ENCODE peak calls at places on chromosome 22, in nine cellular contexts. One of them, this sample, is unnamed. For H3K27me3, the result is how much of the 10 kb centered on the place peaks cover.

GRCh38 chr22:50182176-50183081 is 3.3 kb upstream of the TRABD start:
- DNase-seq in GM06990: no peak
- DNase-seq in endodermal cell: no peak
- DNase-seq in stomach: peak
- DNase-seq in bronchial epithelial cell: no peak
- DNase-seq in Panc1: no peak
- DNase-seq in neural progenitor cell: no peak
- DNase-seq in IMR-90: no peak
- DNase-seq in AG04450: no peak
- DNase-seq in this sample: peak

GRCh38 chr22:32341122-32341740 is 16.4 kb upstream of the RFPL3 start:
- DNase-seq in GM06990: no peak
- DNase-seq in endodermal cell: peak
- DNase-seq in IMR-90: no peak
- DNase-seq in Panc1: no peak
- DNase-seq in stomach: peak
- DNase-seq in neural progenitor cell: peak
- DNase-seq in bronchial epithelial cell: no peak
- DNase-seq in AG04450: no peak
- DNase-seq in this sample: no peak

GRCh38 chr22:25970348-25970995 is 198.8 kb upstream of the SEZ6L start:
- DNase-seq in IMR-90: no peak
- DNase-seq in neural progenitor cell: peak
- DNase-seq in endodermal cell: peak
- DNase-seq in GM06990: no peak
- DNase-seq in Panc1: no peak
- DNase-seq in bronchial epithelial cell: no peak
- DNase-seq in AG04450: no peak
- DNase-seq in stomach: no peak
- DNase-seq in this sample: no peak

GRCh38 chr22:32758866-32759385 is 42.6 kb upstream of the TIMP3 start:
- DNase-seq in bronchial epithelial cell: no peak
- DNase-seq in Panc1: no peak
- DNase-seq in neural progenitor cell: no peak
- DNase-seq in AG04450: no peak
- DNase-seq in IMR-90: no peak
- DNase-seq in stomach: no peak
- DNase-seq in endodermal cell: no peak
- DNase-seq in GM06990: no peak
- DNase-seq in this sample: no peak

GRCh38 chr22:35883028-35883620 is 145.5 kb downstream of the RBFOX2 start:
- DNase-seq in IMR-90: peak
- DNase-seq in stomach: no peak
- DNase-seq in GM06990: no peak
- DNase-seq in neural progenitor cell: peak
- DNase-seq in Panc1: no peak
- DNase-seq in AG04450: no peak
- DNase-seq in endodermal cell: no peak
- DNase-seq in bronchial epithelial cell: peak
- DNase-seq in this sample: no peak

GRCh38 chr22:41661088-41661487 is 27.6 kb downstream of the SNU13 start:
- DNase-seq in stomach: no peak
- DNase-seq in endodermal cell: no peak
- DNase-seq in bronchial epithelial cell: no peak
- DNase-seq in Panc1: no peak
- DNase-seq in GM06990: no peak
- DNase-seq in IMR-90: peak
- DNase-seq in neural progenitor cell: no peak
- DNase-seq in AG04450: no peak
- DNase-seq in this sample: no peak

GRCh38 chr22:36081023-36081431 is 52.4 kb upstream of the RBFOX2 start:
- DNase-seq in Panc1: peak
- DNase-seq in bronchial epithelial cell: peak
- DNase-seq in GM06990: no peak
- DNase-seq in endodermal cell: no peak
- DNase-seq in IMR-90: peak
- DNase-seq in stomach: no peak
- DNase-seq in neural progenitor cell: no peak
- DNase-seq in AG04450: peak
- DNase-seq in this sample: no peak

GRCh38 chr22:39389420-39389819 is 10.2 kb upstream of the TAB1 start:
- DNase-seq in AG04450: no peak
- DNase-seq in GM06990: no peak
- DNase-seq in Panc1: no peak
- DNase-seq in endodermal cell: no peak
- DNase-seq in stomach: no peak
- DNase-seq in IMR-90: no peak
- DNase-seq in bronchial epithelial cell: no peak
- DNase-seq in neural progenitor cell: no peak
- DNase-seq in this sample: no peak

GRCh38 chr22:38967451-38968450 is 10.3 kb downstream of the APOBEC3A start:
- DNase-seq in Panc1: no peak
- DNase-seq in GM06990: no peak
- DNase-seq in IMR-90: no peak
- DNase-seq in neural progenitor cell: no peak
- DNase-seq in bronchial epithelial cell: no peak
- DNase-seq in endodermal cell: no peak
- DNase-seq in AG04450: no peak
- DNase-seq in stomach: peak
- DNase-seq in this sample: no peak

GRCh38 chr22:23233084-23233501 is 52.8 kb downstream of the BCR start:
- DNase-seq in GM06990: no peak
- DNase-seq in IMR-90: no peak
- DNase-seq in stomach: no peak
- DNase-seq in endodermal cell: peak
- DNase-seq in neural progenitor cell: no peak
- DNase-seq in Panc1: no peak
- DNase-seq in AG04450: no peak
- DNase-seq in bronchial epithelial cell: no peak
- DNase-seq in this sample: no peak

GRCh38 chr22:28464179-28464578 is 215.5 kb downstream of the TTC28 start:
- DNase-seq in bronchial epithelial cell: no peak
- DNase-seq in Panc1: no peak
- DNase-seq in stomach: no peak
- DNase-seq in IMR-90: no peak
- DNase-seq in endodermal cell: no peak
- DNase-seq in GM06990: no peak
- DNase-seq in AG04450: no peak
- DNase-seq in neural progenitor cell: no peak
- DNase-seq in this sample: no peak

GRCh38 chr22:27300661-27301285 is 500.8 kb downstream of the MN1 start:
- DNase-seq in bronchial epithelial cell: no peak
- DNase-seq in endodermal cell: no peak
- DNase-seq in Panc1: no peak
- DNase-seq in stomach: no peak
- DNase-seq in IMR-90: no peak
- DNase-seq in AG04450: no peak
- DNase-seq in GM06990: no peak
- DNase-seq in neural progenitor cell: no peak
- DNase-seq in this sample: no peak

DNA sequence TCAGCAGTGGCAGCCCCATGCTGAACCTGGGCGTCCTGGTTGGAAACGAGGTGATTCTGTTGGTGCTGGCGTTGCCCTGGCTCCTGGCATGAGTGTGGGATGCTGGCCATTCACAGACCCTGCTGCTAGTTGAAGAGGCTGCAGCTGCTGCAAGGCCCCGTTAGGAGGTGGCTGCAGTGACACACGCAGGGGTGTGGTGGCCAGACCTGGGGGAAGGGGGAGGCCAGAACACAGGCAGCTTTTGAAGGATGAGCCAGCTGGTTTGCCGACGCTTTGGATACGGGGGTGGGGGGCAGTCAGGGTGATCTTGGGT is 77.2 kb downstream of the MORC2 start:
- DNase-seq in stomach: no peak
- DNase-seq in Panc1: no peak
- DNase-seq in endodermal cell: no peak
- DNase-seq in GM06990: no peak
- DNase-seq in neural progenitor cell: no peak
- DNase-seq in bronchial epithelial cell: no peak
- DNase-seq in IMR-90: no peak
- DNase-seq in AG04450: no peak
- DNase-seq in this sample: no peak
- H3K27me3 ChIP-seq in stomach: under half
- H3K27me3 ChIP-seq in Panc1: under half
- H3K27me3 ChIP-seq in endodermal cell: under half
- H3K27me3 ChIP-seq in GM06990: under half
- H3K27me3 ChIP-seq in neural progenitor cell: under half
- H3K27me3 ChIP-seq in bronchial epithelial cell: under half
- H3K27me3 ChIP-seq in IMR-90: under half
- H3K27me3 ChIP-seq in AG04450: under half
- H3K27me3 ChIP-seq in this sample: under half

DNA sequence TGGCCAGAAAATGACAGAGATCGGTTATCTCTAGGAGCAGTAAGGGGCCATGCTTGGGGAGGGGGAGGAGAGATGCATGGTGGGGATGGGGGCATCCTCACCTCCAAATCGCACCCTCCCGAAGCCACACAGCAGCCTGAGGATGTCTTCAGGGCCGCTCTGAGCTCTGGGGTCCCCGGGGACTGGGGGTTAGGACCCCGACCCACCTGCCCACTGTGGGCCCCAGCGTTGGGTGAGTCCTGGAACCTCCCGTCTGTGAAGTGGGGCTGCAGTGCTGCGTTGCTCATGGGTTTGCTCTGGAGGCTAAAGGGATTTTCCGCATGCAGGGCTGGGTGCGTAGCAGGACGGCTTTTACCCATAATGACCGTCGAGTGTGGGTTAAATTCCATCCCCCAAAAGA is 1046.3 kb downstream of the BRD1 start:
- DNase-seq in neural progenitor cell: no peak
- DNase-seq in AG04450: no peak
- DNase-seq in bronchial epithelial cell: no peak
- DNase-seq in IMR-90: no peak
- DNase-seq in GM06990: no peak
- DNase-seq in Panc1: no peak
- DNase-seq in stomach: no peak
- DNase-seq in endodermal cell: peak
- DNase-seq in this sample: no peak
- H3K27me3 ChIP-seq in neural progenitor cell: under half
- H3K27me3 ChIP-seq in AG04450: under half
- H3K27me3 ChIP-seq in bronchial epithelial cell: under half
- H3K27me3 ChIP-seq in IMR-90: under half
- H3K27me3 ChIP-seq in GM06990: under half
- H3K27me3 ChIP-seq in Panc1: under half
- H3K27me3 ChIP-seq in stomach: under half
- H3K27me3 ChIP-seq in endodermal cell: under half
- H3K27me3 ChIP-seq in this sample: under half

GRCh38 chr22:43205261-43205691 is 18.3 kb upstream of the TTLL12 start:
- DNase-seq in GM06990: no peak
- DNase-seq in neural progenitor cell: no peak
- DNase-seq in endodermal cell: no peak
- DNase-seq in stomach: no peak
- DNase-seq in Panc1: no peak
- DNase-seq in bronchial epithelial cell: no peak
- DNase-seq in AG04450: no peak
- DNase-seq in IMR-90: no peak
- DNase-seq in this sample: no peak

GRCh38 chr22:43207386-43207785 is 20.5 kb upstream of the TTLL12 start:
- DNase-seq in neural progenitor cell: no peak
- DNase-seq in bronchial epithelial cell: no peak
- DNase-seq in stomach: no peak
- DNase-seq in Panc1: no peak
- DNase-seq in GM06990: no peak
- DNase-seq in AG04450: no peak
- DNase-seq in endodermal cell: no peak
- DNase-seq in IMR-90: no peak
- DNase-seq in this sample: no peak

GRCh38 chr22:43205748-43206514 is 19.0 kb upstream of the TTLL12 start:
- DNase-seq in endodermal cell: no peak
- DNase-seq in Panc1: no peak
- DNase-seq in IMR-90: no peak
- DNase-seq in AG04450: no peak
- DNase-seq in GM06990: no peak
- DNase-seq in bronchial epithelial cell: no peak
- DNase-seq in neural progenitor cell: no peak
- DNase-seq in stomach: no peak
- DNase-seq in this sample: no peak

GRCh38 chr22:43207849-43208702 is 21.1 kb upstream of the TTLL12 start:
- DNase-seq in neural progenitor cell: no peak
- DNase-seq in AG04450: no peak
- DNase-seq in bronchial epithelial cell: no peak
- DNase-seq in GM06990: no peak
- DNase-seq in IMR-90: no peak
- DNase-seq in Panc1: no peak
- DNase-seq in stomach: no peak
- DNase-seq in endodermal cell: no peak
- DNase-seq in this sample: no peak

GRCh38 chr22:43206515-43207161 is 19.7 kb upstream of the TTLL12 start:
- DNase-seq in neural progenitor cell: no peak
- DNase-seq in stomach: no peak
- DNase-seq in IMR-90: no peak
- DNase-seq in GM06990: no peak
- DNase-seq in Panc1: no peak
- DNase-seq in bronchial epithelial cell: no peak
- DNase-seq in endodermal cell: no peak
- DNase-seq in AG04450: no peak
- DNase-seq in this sample: no peak
- H3K27me3 ChIP-seq in neural progenitor cell: under half
- H3K27me3 ChIP-seq in stomach: under half
- H3K27me3 ChIP-seq in IMR-90: under half
- H3K27me3 ChIP-seq in GM06990: under half
- H3K27me3 ChIP-seq in Panc1: under half
- H3K27me3 ChIP-seq in bronchial epithelial cell: under half
- H3K27me3 ChIP-seq in endodermal cell: under half
- H3K27me3 ChIP-seq in AG04450: under half
- H3K27me3 ChIP-seq in this sample: under half

DNA sequence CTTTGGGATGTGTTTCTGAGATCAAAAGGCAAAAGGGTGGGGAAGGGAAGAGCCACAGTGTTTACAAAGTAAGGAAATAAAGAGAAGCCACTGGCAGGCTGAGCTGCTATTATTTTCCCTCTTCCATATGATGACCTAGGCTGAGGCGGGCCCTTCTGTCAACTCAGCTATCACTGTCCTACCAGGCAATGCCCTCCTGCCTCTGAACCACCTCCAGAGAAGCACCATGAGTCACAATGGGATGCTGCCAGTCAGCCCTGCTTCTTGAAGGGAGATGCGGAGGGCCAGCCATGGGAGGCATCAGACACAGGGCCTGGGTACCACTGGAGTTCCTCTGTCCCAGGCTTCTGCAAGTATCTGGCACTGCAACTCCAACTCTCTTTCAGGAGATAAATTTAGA is 107.9 kb upstream of the BID start:
- DNase-seq in endodermal cell: no peak
- DNase-seq in Panc1: no peak
- DNase-seq in stomach: no peak
- DNase-seq in GM06990: no peak
- DNase-seq in IMR-90: no peak
- DNase-seq in neural progenitor cell: no peak
- DNase-seq in AG04450: no peak
- DNase-seq in bronchial epithelial cell: no peak
- DNase-seq in this sample: no peak
- H3K27me3 ChIP-seq in endodermal cell: under half
- H3K27me3 ChIP-seq in Panc1: under half
- H3K27me3 ChIP-seq in stomach: under half
- H3K27me3 ChIP-seq in GM06990: under half
- H3K27me3 ChIP-seq in IMR-90: under half
- H3K27me3 ChIP-seq in neural progenitor cell: under half
- H3K27me3 ChIP-seq in AG04450: under half
- H3K27me3 ChIP-seq in bronchial epithelial cell: under half
- H3K27me3 ChIP-seq in this sample: under half

GRCh38 chr22:45878051-45878764 is 98.8 kb downstream of the WNT7B start:
- DNase-seq in bronchial epithelial cell: no peak
- DNase-seq in stomach: no peak
- DNase-seq in IMR-90: no peak
- DNase-seq in neural progenitor cell: peak
- DNase-seq in endodermal cell: peak
- DNase-seq in Panc1: no peak
- DNase-seq in AG04450: no peak
- DNase-seq in GM06990: no peak
- DNase-seq in this sample: no peak
- H3K27me3 ChIP-seq in bronchial epithelial cell: under half
- H3K27me3 ChIP-seq in stomach: half or more
- H3K27me3 ChIP-seq in IMR-90: half or more
- H3K27me3 ChIP-seq in neural progenitor cell: under half
- H3K27me3 ChIP-seq in endodermal cell: under half
- H3K27me3 ChIP-seq in Panc1: under half
- H3K27me3 ChIP-seq in AG04450: half or more
- H3K27me3 ChIP-seq in GM06990: under half
- H3K27me3 ChIP-seq in this sample: under half

This sample was measured in colonic mucosa.